ENCODE peak calls at places on chromosome 13, in nine cellular contexts. N is AG10803, U is kidney epithelial cell, D is HCT116, I is endodermal cell, T is IMR-90, Z is fibroblast of mammary gland, E is esophagus squamous epithelium, X is right atrium auricular region. B is an unnamed sample.

GRCh38 chr13:69243366-69243765 is 864.3 kb upstream of the ATXN8OS start:
- DNase-seq in N (no peak), U (no peak), D (no peak), I (no peak), T (no peak), Z (no peak), E (no peak), X (no peak), B (no peak)

GRCh38 chr13:94711561-94712286 is 621 bp downstream of the SOX21 start:
- DNase-seq in N (peak; percentile 6), U (no peak), D (no peak), I (no peak), T (no peak), Z (peak; percentile 28), E (no peak), X (no peak), B (no peak)

GRCh38 chr13:31101511-31102170 is 60.1 kb downstream of the HSPH1 start:
- DNase-seq in N (peak; percentile 35), U (no peak), D (no peak), I (no peak), T (no peak), Z (no peak), E (no peak), X (no peak), B (no peak)

GRCh38 chr13:104823709-104824108 is 1711.8 kb downstream of the EFNB2 start:
- DNase-seq in N (no peak), U (peak; percentile 1), D (no peak), I (no peak), T (no peak), Z (no peak), E (no peak), X (no peak), B (no peak)

GRCh38 chr13:79108914-79109643 is 297.0 kb downstream of the RBM26 start:
- DNase-seq in N (no peak), U (no peak), D (no peak), I (no peak), T (no peak), Z (no peak), E (no peak), X (no peak), B (no peak)

GRCh38 chr13:80173224-80173623 is 167.7 kb downstream of the SPRY2 start:
- DNase-seq in N (no peak), U (no peak), D (no peak), I (no peak), T (no peak), Z (peak; percentile 8), E (no peak), X (no peak), B (no peak)

GRCh38 chr13:98657506-98658085 is 80.7 kb upstream of the STK24 start:
- DNase-seq in N (peak; percentile 58), U (no peak), D (no peak), I (no peak), T (no peak), Z (peak; percentile 36), E (no peak), X (no peak), B (peak; percentile 21)

GRCh38 chr13:76707360-76707759 is 178.8 kb downstream of the KCTD12 start:
- DNase-seq in N (peak; percentile 46), U (no peak), D (no peak), I (no peak), T (peak; percentile 78), Z (peak; percentile 72), E (no peak), X (no peak), B (no peak)

GRCh38 chr13:42337808-42338600 is 66.1 kb downstream of the AKAP11 start:
- DNase-seq in N (no peak), U (no peak), D (no peak), I (no peak), T (no peak), Z (no peak), E (no peak), X (no peak), B (no peak)

GRCh38 chr13:52703482-52703881 is 36.1 kb downstream of the CNMD start:
- DNase-seq in N (no peak), U (no peak), D (no peak), I (no peak), T (no peak), Z (no peak), E (no peak), X (no peak), B (no peak)

GRCh38 chr13:59542303-59542702 is 621.4 kb downstream of the DIAPH3 start:
- DNase-seq in N (no peak), U (no peak), D (no peak), I (no peak), T (no peak), Z (no peak), E (no peak), X (no peak), B (no peak)

GRCh38 chr13:59547950-59548349 is 615.8 kb downstream of the DIAPH3 start:
- DNase-seq in N (no peak), U (no peak), D (no peak), I (no peak), T (no peak), Z (no peak), E (no peak), X (no peak), B (no peak)

GRCh38 chr13:59543418-59543817 is 620.3 kb downstream of the DIAPH3 start:
- DNase-seq in N (no peak), U (no peak), D (no peak), I (no peak), T (no peak), Z (no peak), E (no peak), X (no peak), B (no peak)

GRCh38 chr13:59546178-59546577 is 617.5 kb downstream of the DIAPH3 start:
- DNase-seq in N (no peak), U (no peak), D (no peak), I (no peak), T (no peak), Z (no peak), E (no peak), X (no peak), B (no peak)

GRCh38 chr13:59545007-59545406 is 618.7 kb downstream of the DIAPH3 start:
- DNase-seq in N (no peak), U (no peak), D (no peak), I (no peak), T (no peak), Z (no peak), E (no peak), X (no peak), B (no peak)
- TF ChIP-seq CTCF in N (no peak), U (no peak), D (no peak), I (peak; percentile 46), T (no peak), Z (no peak), E (no peak), X (no peak), B (peak; percentile 4)

GRCh38 chr13:50842711-50843255 is 709 bp downstream of the DLEU7 start:
- DNase-seq in N (no peak), U (no peak), D (no peak), I (peak; percentile 46), T (no peak), Z (no peak), E (no peak), X (no peak), B (no peak)
- H3K4me3 ChIP-seq in N (no peak overlapping the region), U (peak overlapping the region; percentile 23), D (no peak overlapping the region), I (no peak overlapping the region), T (no peak overlapping the region), Z (no peak overlapping the region), E (peak overlapping the region; percentile 34), X (peak overlapping the region; percentile 43), B (no peak overlapping the region)

GRCh38 chr13:96982672-96983071 is 11.6 kb downstream of the OXGR1 start:
- DNase-seq in N (no peak), U (no peak), D (no peak), I (no peak), T (no peak), Z (peak; percentile 63), E (no peak), X (no peak), B (no peak)

GRCh38 chr13:96988441-96988840 is 5.8 kb downstream of the OXGR1 start:
- DNase-seq in N (no peak), U (no peak), D (no peak), I (no peak), T (no peak), Z (no peak), E (no peak), X (no peak), B (no peak)

DNA sequence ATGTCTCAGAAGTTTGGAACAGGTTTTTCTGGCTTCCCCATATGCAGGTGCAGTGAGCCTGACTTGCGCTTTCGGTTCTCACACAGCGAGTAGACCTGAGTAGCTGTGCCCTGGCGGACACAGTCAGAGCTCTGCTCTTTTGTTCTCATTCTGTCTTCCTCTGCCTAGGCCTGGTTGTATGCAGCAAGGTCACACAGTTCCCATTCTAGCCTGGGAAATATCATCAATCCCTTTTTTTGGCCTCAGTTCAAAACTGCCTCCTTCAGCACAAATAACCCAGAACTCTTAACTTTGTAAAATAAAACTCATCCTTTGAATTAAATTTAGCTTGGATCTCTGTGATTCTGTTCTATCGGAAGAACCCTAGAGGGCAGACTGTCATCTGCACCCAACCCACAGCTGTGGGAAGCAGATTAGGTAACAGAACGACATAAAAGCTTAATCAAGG is 10.2 kb downstream of the OXGR1 start:
- DNase-seq in N (no peak), U (no peak), D (no peak), I (peak; percentile 58), T (no peak), Z (peak; percentile 12), E (no peak), X (no peak), B (no peak)
- TF ChIP-seq CTCF in N (peak; percentile 2), U (no peak), D (peak; percentile 22), I (peak; percentile 74), T (no peak), Z (peak; percentile 16), E (peak; percentile 59), X (peak; percentile 28), B (no peak)

GRCh38 chr13:48489003-48489402 is 43.9 kb downstream of the RCBTB2 start:
- DNase-seq in N (no peak), U (no peak), D (no peak), I (no peak), T (no peak), Z (no peak), E (no peak), X (no peak), B (no peak)

GRCh38 chr13:48492123-48493075 is 40.5 kb downstream of the RCBTB2 start:
- DNase-seq in N (peak; percentile 78), U (no peak), D (no peak), I (no peak), T (peak; percentile 18), Z (peak; percentile 64), E (peak; percentile 27), X (peak; percentile 85), B (peak; percentile 69)

GRCh38 chr13:48491423-48492122 is 41.3 kb downstream of the RCBTB2 start:
- DNase-seq in N (peak; percentile 38), U (no peak), D (no peak), I (no peak), T (peak; percentile 22), Z (peak; percentile 7), E (no peak), X (no peak), B (no peak)

GRCh38 chr13:48489666-48490065 is 43.2 kb downstream of the RCBTB2 start:
- DNase-seq in N (no peak), U (no peak), D (no peak), I (no peak), T (no peak), Z (peak; percentile 5), E (no peak), X (no peak), B (no peak)

DNA sequence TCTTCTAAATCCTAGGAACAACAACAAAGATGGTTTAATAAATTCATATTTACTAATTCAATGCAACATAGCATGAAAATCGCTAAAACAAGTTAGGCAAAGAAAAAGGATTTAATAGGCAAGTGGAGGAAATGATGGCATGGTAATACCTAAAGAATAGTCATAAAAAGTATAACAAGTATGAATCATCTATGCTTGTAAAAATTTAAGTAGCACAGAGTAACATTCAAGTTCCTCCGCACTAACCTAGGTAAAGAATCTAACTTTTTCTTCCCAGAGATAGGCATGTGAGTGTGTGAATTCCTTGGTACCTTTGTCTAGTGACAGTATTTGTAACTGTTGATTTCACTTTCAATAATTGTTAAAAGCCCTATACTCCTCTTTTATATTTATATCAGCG is 42.6 kb downstream of the RCBTB2 start:
- DNase-seq in N (no peak), U (no peak), D (no peak), I (no peak), T (no peak), Z (no peak), E (no peak), X (no peak), B (no peak)
- H3K4me3 ChIP-seq in N (no peak overlapping the region), U (no peak overlapping the region), D (no peak overlapping the region), I (no peak overlapping the region), T (no peak overlapping the region), Z (no peak overlapping the region), E (no peak overlapping the region), X (no peak overlapping the region), B (no peak overlapping the region)